ENCODE peak calls at places on chromosomes 12 and 14, in four cellular contexts. W, P, M and R are unnamed samples.

GRCh38 chr12:123094349-123095073 is 56.4 kb downstream of the PITPNM2 start:
- DNase-seq in W (no peak), P (no peak), M (peak; percentile 54), R (no peak)

GRCh38 chr12:15721716-15722115 is 67.5 kb downstream of the EPS8 start:
- DNase-seq in W (no peak), P (no peak), M (no peak), R (no peak)

GRCh38 chr12:10851243-10851858 is 2.1 kb upstream of the PRR4 start:
- DNase-seq in W (no peak), P (no peak), M (no peak), R (no peak)

GRCh38 chr12:15534322-15534721 is 212.0 kb downstream of the PTPRO start:
- DNase-seq in W (no peak), P (no peak), M (no peak), R (no peak)

GRCh38 chr12:47636908-47637780 is 68.7 kb downstream of the RPAP3 start:
- DNase-seq in W (no peak), P (peak; percentile 13), M (peak; percentile 14), R (peak; percentile 41)

GRCh38 chr14:105422695-105423487 is 3.3 kb downstream of the MTA1 start:
- DNase-seq in W (no peak), P (peak; percentile 38), M (no peak), R (peak; percentile 27)

GRCh38 chr12:31756977-31757420 is 28.2 kb upstream of the AMN1 start:
- DNase-seq in W (no peak), P (no peak), M (no peak), R (no peak)

GRCh38 chr12:116529048-116529447 is 30.1 kb upstream of the MAP1LC3B2 start:
- DNase-seq in W (no peak), P (no peak), M (no peak), R (no peak)

GRCh38 chr14:92456215-92457017 is 57.2 kb upstream of the RIN3 start:
- DNase-seq in W (peak; percentile 74), P (peak; percentile 57), M (peak; percentile 61), R (peak; percentile 65)

GRCh38 chr14:104505085-104506074 is 74.2 kb upstream of the C14orf180 start:
- DNase-seq in W (no peak), P (no peak), M (no peak), R (no peak)

GRCh38 chr12:108457006-108457733 is 57.9 kb upstream of the FICD start:
- DNase-seq in W (peak; percentile 22), P (peak; percentile 5), M (peak; percentile 34), R (no peak)

GRCh38 chr12:132953771-132954170 is 2.3 kb downstream of the ZNF605 start:
- DNase-seq in W (no peak), P (no peak), M (no peak), R (no peak)

GRCh38 chr12:132954471-132955048 is 1.5 kb downstream of the ZNF605 start:
- DNase-seq in W (no peak), P (no peak), M (no peak), R (no peak)

GRCh38 chr12:132953163-132953425 is 3.0 kb downstream of the ZNF605 start:
- DNase-seq in W (no peak), P (no peak), M (no peak), R (no peak)

GRCh38 chr12:132955933-132956725 is at the start of gene ZNF605:
- DNase-seq in W (peak; percentile 83), P (peak; percentile 80), M (peak; percentile 83), R (peak; percentile 93)

GRCh38 chr12:132955094-132955932 is 793 bp downstream of the ZNF605 start:
- DNase-seq in W (peak; percentile 8), P (peak; percentile 20), M (peak; percentile 37), R (peak; percentile 18)
- TF ChIP-seq CTCF in W (no peak), P (no peak), M (no peak), R (no peak)

GRCh38 chr12:6310771-6311610 is 509 bp downstream of the PLEKHG6 start:
- DNase-seq in W (no peak), P (no peak), M (peak; percentile 49), R (no peak)
- TF ChIP-seq CTCF in W (no peak), P (no peak), M (no peak), R (no peak)

GRCh38 chr14:34496679-34497513 is 34.9 kb upstream of the SPTSSA start:
- DNase-seq in W (peak; percentile 8), P (peak; percentile 26), M (peak; percentile 2), R (no peak)
- TF ChIP-seq CTCF in W (no peak), P (no peak), M (no peak), R (no peak)

DNA sequence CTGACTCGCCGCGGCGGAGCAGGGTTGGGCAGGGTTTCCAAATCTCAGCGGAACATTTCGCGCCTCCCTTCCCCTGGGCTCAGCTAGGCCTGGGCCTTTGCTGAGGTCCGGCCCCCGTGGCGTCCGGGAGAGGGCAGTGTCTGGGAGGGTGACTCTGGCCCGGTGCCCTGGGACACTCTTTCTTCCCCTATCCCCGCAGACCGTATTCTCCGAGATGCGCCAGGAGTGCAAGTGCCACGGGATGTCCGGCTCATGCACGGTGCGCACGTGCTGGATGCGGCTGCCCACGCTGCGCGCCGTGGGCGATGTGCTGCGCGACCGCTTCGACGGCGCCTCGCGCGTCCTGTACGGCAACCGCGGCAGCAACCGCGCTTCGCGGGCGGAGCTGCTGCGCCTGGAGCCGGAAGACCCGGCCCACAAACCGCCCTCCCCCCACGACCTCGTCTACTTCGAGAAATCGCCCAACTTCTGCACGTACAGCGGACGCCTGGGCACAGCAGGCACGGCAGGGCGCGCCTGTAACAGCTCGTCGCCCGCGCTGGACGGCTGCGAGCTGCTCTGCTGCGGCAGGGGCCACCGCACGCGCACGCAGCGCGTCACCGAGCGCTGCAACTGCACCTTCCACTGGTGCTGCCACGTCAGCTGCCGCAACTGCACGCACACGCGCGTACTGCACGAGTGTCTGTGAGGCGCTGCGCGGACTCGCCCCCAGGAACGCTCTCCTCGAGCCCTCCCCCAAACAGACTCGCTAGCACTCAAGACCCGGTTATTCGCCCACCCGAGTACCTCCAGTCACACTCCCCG is 3.0 kb downstream of the WNT1 start:
- DNase-seq in W (no peak), P (no peak), M (no peak), R (peak; percentile 40)
- TF ChIP-seq CTCF in W (no peak), P (no peak), M (peak; percentile 11), R (no peak)

GRCh38 chr12:18737819-18738218 is at the start of the genes CAPZA3 and PLCZ1:
- DNase-seq in W (no peak), P (no peak), M (no peak), R (no peak)
- TF ChIP-seq CTCF in W (no peak), P (no peak), M (no peak), R (no peak)

GRCh38 chr14:26427059-26427458 is 170.8 kb downstream of the NOVA1 start:
- DNase-seq in W (no peak), P (no peak), M (no peak), R (no peak)
- TF ChIP-seq CTCF in W (no peak), P (no peak), M (no peak), R (no peak)

DNA sequence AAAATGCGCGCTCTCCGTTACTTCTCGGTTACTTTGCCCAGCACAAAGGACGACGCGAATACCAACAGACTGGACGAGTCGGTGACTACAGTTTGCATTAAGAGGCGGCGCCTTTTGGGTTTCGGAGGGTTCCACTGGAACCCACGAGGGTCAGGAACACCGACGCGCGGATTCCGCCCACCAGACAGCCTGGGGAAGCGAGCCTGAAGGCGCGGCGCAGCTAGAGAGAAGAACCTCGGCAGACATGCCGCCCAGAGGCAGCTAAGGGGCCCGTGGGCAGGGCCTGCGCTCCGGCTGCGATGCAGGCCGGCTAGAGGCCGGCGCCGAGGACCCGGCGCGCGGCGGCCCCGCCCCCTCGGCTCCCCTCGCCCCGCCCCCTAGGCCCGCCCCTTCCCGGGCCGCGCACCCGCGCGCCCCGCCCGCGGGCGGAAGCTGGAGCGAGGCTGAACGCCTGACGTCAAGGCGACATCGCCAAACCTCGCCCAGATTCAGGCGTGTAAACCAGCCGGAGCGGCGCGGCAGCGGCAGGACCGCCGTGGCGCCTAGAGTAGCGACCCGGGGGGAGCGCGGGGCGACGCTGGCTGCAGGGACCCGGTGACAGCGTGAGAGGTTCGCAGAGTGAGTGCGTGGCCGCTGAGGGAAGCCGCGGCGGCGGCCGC is at the start of gene RAP1B:
- DNase-seq in W (peak; percentile 89), P (peak; percentile 75), M (peak; percentile 84), R (peak; percentile 89)
- TF ChIP-seq CTCF in W (no peak), P (no peak), M (no peak), R (no peak)

GRCh38 chr12:46135750-46136149 is 133.1 kb downstream of the SLC38A1 start:
- DNase-seq in W (no peak), P (no peak), M (no peak), R (no peak)

GRCh38 chr12:46134205-46134811 is 134.5 kb downstream of the SLC38A1 start:
- DNase-seq in W (no peak), P (no peak), M (no peak), R (no peak)

GRCh38 chr12:46134852-46135251 is 134.0 kb downstream of the SLC38A1 start:
- DNase-seq in W (no peak), P (no peak), M (no peak), R (no peak)

GRCh38 chr12:46133751-46134150 is 135.1 kb downstream of the SLC38A1 start:
- DNase-seq in W (no peak), P (no peak), M (no peak), R (no peak)

DNA sequence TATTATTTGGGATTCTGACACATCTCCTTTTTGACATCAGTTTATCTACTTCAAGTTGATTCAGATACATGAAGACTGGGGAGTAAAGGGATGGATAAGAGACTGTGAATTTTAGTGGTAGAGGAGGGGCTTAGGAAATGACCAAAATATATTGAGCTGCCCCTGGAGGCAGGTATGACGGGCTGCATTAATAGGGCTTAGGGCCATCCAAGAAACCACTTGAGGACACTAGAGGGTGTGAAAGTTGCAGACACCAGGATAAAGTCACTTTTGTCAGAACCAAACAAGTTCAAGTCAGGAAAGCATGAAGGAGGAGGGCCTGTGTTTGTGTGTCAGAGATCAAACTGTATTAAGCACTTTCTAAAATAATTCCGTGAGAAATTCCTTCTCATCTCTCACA is 137.1 kb downstream of the SLC38A1 start:
- DNase-seq in W (no peak), P (no peak), M (no peak), R (no peak)
- TF ChIP-seq CTCF in W (no peak), P (no peak), M (no peak), R (no peak)

DNA sequence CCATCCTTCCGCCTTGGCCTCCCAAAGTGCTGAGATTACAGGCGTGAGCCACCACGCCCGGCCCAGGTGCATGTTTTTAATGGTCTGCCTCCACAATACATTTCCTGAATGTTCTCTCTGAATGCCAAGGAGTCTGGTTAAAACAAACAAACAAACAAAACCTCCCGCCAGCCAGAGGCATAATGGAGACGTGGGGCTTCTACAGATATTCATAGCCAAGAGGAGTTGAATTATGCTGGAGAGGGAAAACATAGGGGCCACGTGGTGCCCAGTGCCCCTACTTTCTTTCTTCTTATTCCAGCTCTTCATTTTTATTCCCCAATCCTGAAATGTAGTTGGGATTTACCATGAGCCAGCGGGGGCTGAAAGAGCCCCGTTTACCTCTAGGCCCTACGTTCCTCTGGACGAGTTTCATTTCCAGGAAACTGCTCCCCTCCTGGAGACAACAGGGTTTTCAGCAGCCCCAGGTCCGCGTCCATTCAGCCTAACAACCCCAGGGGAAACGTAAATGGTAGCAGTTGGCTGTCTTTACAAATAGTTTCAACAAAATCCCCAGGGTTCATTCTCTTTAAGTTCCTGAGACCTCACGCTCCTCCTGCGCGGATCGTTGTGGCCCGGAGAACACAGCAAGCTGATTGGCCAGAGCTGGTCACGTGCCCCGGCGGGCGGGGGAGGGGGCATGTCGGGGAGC is 108.5 kb upstream of the ESRRB start:
- DNase-seq in W (peak; percentile 34), P (peak; percentile 24), M (peak; percentile 50), R (peak; percentile 47)
- TF ChIP-seq CTCF in W (no peak), P (peak; percentile 24), M (no peak), R (no peak)

DNA sequence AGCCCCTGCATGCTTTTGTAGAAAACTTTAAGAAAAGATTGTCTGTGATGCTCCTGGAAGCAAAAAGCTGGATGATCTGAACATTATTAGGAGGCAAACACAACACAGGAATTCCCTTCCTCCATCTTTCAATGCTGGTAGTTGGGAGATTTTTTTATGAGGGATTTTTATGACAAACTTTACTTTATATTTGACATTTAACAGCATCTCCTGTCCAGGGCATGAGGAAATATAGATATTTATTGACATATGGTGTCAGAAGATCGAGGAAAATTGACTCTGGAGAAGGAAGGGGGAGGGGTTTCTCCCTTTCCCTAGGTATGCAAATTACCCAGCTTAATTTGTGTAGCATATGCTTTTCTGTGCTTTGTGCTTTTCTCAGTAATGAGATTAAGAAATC is 37.8 kb upstream of the CISTR start:
- DNase-seq in W (no peak), P (no peak), M (no peak), R (no peak)
- TF ChIP-seq CTCF in W (no peak), P (no peak), M (no peak), R (no peak)